ENCODE peak calls at places on chromosomes 11 and 22, in seven cellular contexts. One of them, this sample, is unnamed. For H3K27me3, the result is how much of the 10 kb centered on the place peaks cover.

GRCh38 chr11:106062592-106062949 is 14.6 kb downstream of the KBTBD3 start:
- DNase-seq in brain microvascular endothelial cell: no peak
- DNase-seq in CD4-positive, alpha-beta T cell: no peak
- DNase-seq in upper lobe of right lung: no peak
- DNase-seq in esophagus muscularis mucosa: no peak
- DNase-seq in CD8-positive, alpha-beta T cell: no peak
- DNase-seq in GM23248: no peak
- DNase-seq in this sample: no peak

GRCh38 chr11:34065505-34066203 is 14.1 kb downstream of the CAPRIN1 start:
- DNase-seq in esophagus muscularis mucosa: no peak
- DNase-seq in CD4-positive, alpha-beta T cell: no peak
- DNase-seq in upper lobe of right lung: no peak
- DNase-seq in CD8-positive, alpha-beta T cell: no peak
- DNase-seq in GM23248: peak
- DNase-seq in brain microvascular endothelial cell: no peak
- DNase-seq in this sample: no peak

GRCh38 chr11:65504671-65505433 is 6.0 kb downstream of the MALAT1 start:
- DNase-seq in esophagus muscularis mucosa: no peak
- DNase-seq in CD8-positive, alpha-beta T cell: no peak
- DNase-seq in brain microvascular endothelial cell: peak
- DNase-seq in CD4-positive, alpha-beta T cell: no peak
- DNase-seq in GM23248: peak
- DNase-seq in upper lobe of right lung: no peak
- DNase-seq in this sample: peak

GRCh38 chr11:46658259-46658658 is 40.9 kb downstream of the ATG13 start:
- DNase-seq in brain microvascular endothelial cell: peak
- DNase-seq in CD4-positive, alpha-beta T cell: no peak
- DNase-seq in esophagus muscularis mucosa: no peak
- DNase-seq in upper lobe of right lung: no peak
- DNase-seq in GM23248: peak
- DNase-seq in CD8-positive, alpha-beta T cell: no peak
- DNase-seq in this sample: no peak

GRCh38 chr11:115251126-115251525 is 253.1 kb downstream of the CADM1 start:
- DNase-seq in CD4-positive, alpha-beta T cell: no peak
- DNase-seq in brain microvascular endothelial cell: no peak
- DNase-seq in esophagus muscularis mucosa: no peak
- DNase-seq in upper lobe of right lung: no peak
- DNase-seq in CD8-positive, alpha-beta T cell: no peak
- DNase-seq in GM23248: no peak
- DNase-seq in this sample: no peak

GRCh38 chr22:48382197-48382596 is 1445.5 kb downstream of the BRD1 start:
- DNase-seq in esophagus muscularis mucosa: no peak
- DNase-seq in GM23248: no peak
- DNase-seq in CD8-positive, alpha-beta T cell: no peak
- DNase-seq in CD4-positive, alpha-beta T cell: no peak
- DNase-seq in brain microvascular endothelial cell: no peak
- DNase-seq in upper lobe of right lung: peak
- DNase-seq in this sample: no peak

GRCh38 chr11:933002-933820 is 7.5 kb downstream of the AP2A2 start:
- DNase-seq in GM23248: peak
- DNase-seq in brain microvascular endothelial cell: peak
- DNase-seq in CD4-positive, alpha-beta T cell: no peak
- DNase-seq in CD8-positive, alpha-beta T cell: no peak
- DNase-seq in esophagus muscularis mucosa: no peak
- DNase-seq in upper lobe of right lung: no peak
- DNase-seq in this sample: no peak

GRCh38 chr11:111059726-111060125 is 185.8 kb upstream of the POU2AF2 start:
- DNase-seq in CD8-positive, alpha-beta T cell: no peak
- DNase-seq in GM23248: peak
- DNase-seq in brain microvascular endothelial cell: no peak
- DNase-seq in esophagus muscularis mucosa: no peak
- DNase-seq in upper lobe of right lung: no peak
- DNase-seq in CD4-positive, alpha-beta T cell: no peak
- DNase-seq in this sample: no peak

GRCh38 chr11:63841554-63841953 is 2.6 kb downstream of the MARK2 start:
- DNase-seq in brain microvascular endothelial cell: no peak
- DNase-seq in esophagus muscularis mucosa: no peak
- DNase-seq in CD4-positive, alpha-beta T cell: no peak
- DNase-seq in upper lobe of right lung: peak
- DNase-seq in GM23248: peak
- DNase-seq in CD8-positive, alpha-beta T cell: no peak
- DNase-seq in this sample: no peak

GRCh38 chr11:111456859-111457730 is 55.1 kb downstream of the BTG4 start:
- DNase-seq in esophagus muscularis mucosa: peak
- DNase-seq in GM23248: no peak
- DNase-seq in upper lobe of right lung: no peak
- DNase-seq in CD8-positive, alpha-beta T cell: no peak
- DNase-seq in CD4-positive, alpha-beta T cell: no peak
- DNase-seq in brain microvascular endothelial cell: no peak
- DNase-seq in this sample: no peak

GRCh38 chr11:130522284-130522961 is 74.0 kb downstream of the ADAMTS15 start:
- DNase-seq in CD8-positive, alpha-beta T cell: no peak
- DNase-seq in GM23248: peak
- DNase-seq in brain microvascular endothelial cell: peak
- DNase-seq in esophagus muscularis mucosa: peak
- DNase-seq in upper lobe of right lung: peak
- DNase-seq in CD4-positive, alpha-beta T cell: no peak
- DNase-seq in this sample: no peak

GRCh38 chr11:65262381-65262680 is 569 bp downstream of the POLA2 start:
- DNase-seq in GM23248: peak
- DNase-seq in esophagus muscularis mucosa: no peak
- DNase-seq in CD8-positive, alpha-beta T cell: no peak
- DNase-seq in brain microvascular endothelial cell: no peak
- DNase-seq in upper lobe of right lung: no peak
- DNase-seq in CD4-positive, alpha-beta T cell: peak
- DNase-seq in this sample: no peak

GRCh38 chr22:46087816-46088277 is 62.5 kb upstream of the PPARA start:
- DNase-seq in CD4-positive, alpha-beta T cell: no peak
- DNase-seq in upper lobe of right lung: peak
- DNase-seq in GM23248: peak
- DNase-seq in brain microvascular endothelial cell: peak
- DNase-seq in esophagus muscularis mucosa: peak
- DNase-seq in CD8-positive, alpha-beta T cell: no peak
- DNase-seq in this sample: no peak

GRCh38 chr22:19373450-19373849 is 58.1 kb downstream of the HIRA start:
- DNase-seq in GM23248: no peak
- DNase-seq in CD4-positive, alpha-beta T cell: no peak
- DNase-seq in brain microvascular endothelial cell: no peak
- DNase-seq in esophagus muscularis mucosa: no peak
- DNase-seq in upper lobe of right lung: no peak
- DNase-seq in CD8-positive, alpha-beta T cell: no peak
- DNase-seq in this sample: no peak

GRCh38 chr11:70477607-70478006 is 79.3 kb downstream of the CTTN start:
- DNase-seq in esophagus muscularis mucosa: no peak
- DNase-seq in brain microvascular endothelial cell: no peak
- DNase-seq in CD8-positive, alpha-beta T cell: no peak
- DNase-seq in GM23248: no peak
- DNase-seq in upper lobe of right lung: no peak
- DNase-seq in CD4-positive, alpha-beta T cell: no peak
- DNase-seq in this sample: no peak

GRCh38 chr11:109612481-109612880 is 190.5 kb downstream of the C11orf87 start:
- DNase-seq in upper lobe of right lung: no peak
- DNase-seq in CD8-positive, alpha-beta T cell: no peak
- DNase-seq in CD4-positive, alpha-beta T cell: no peak
- DNase-seq in GM23248: peak
- DNase-seq in brain microvascular endothelial cell: no peak
- DNase-seq in esophagus muscularis mucosa: no peak
- DNase-seq in this sample: no peak

GRCh38 chr11:104999716-105000115 is 23.3 kb downstream of the CASP5 start:
- DNase-seq in CD4-positive, alpha-beta T cell: no peak
- DNase-seq in GM23248: no peak
- DNase-seq in esophagus muscularis mucosa: no peak
- DNase-seq in brain microvascular endothelial cell: no peak
- DNase-seq in CD8-positive, alpha-beta T cell: no peak
- DNase-seq in upper lobe of right lung: no peak
- DNase-seq in this sample: no peak

GRCh38 chr11:7252683-7253213 is 1.0 kb downstream of the SYT9 start:
- DNase-seq in esophagus muscularis mucosa: no peak
- DNase-seq in upper lobe of right lung: peak
- DNase-seq in CD4-positive, alpha-beta T cell: no peak
- DNase-seq in CD8-positive, alpha-beta T cell: no peak
- DNase-seq in brain microvascular endothelial cell: no peak
- DNase-seq in GM23248: no peak
- DNase-seq in this sample: no peak

GRCh38 chr22:24578355-24579241 is 14.3 kb downstream of the LRRC75B start:
- DNase-seq in esophagus muscularis mucosa: no peak
- DNase-seq in GM23248: peak
- DNase-seq in brain microvascular endothelial cell: no peak
- DNase-seq in CD4-positive, alpha-beta T cell: no peak
- DNase-seq in CD8-positive, alpha-beta T cell: no peak
- DNase-seq in upper lobe of right lung: no peak
- DNase-seq in this sample: no peak

GRCh38 chr22:48535868-48536690 is 1291.6 kb downstream of the BRD1 start:
- DNase-seq in esophagus muscularis mucosa: no peak
- DNase-seq in CD4-positive, alpha-beta T cell: no peak
- DNase-seq in brain microvascular endothelial cell: no peak
- DNase-seq in CD8-positive, alpha-beta T cell: no peak
- DNase-seq in upper lobe of right lung: no peak
- DNase-seq in GM23248: peak
- DNase-seq in this sample: no peak

GRCh38 chr11:106271126-106271525 is 193.7 kb downstream of the AASDHPPT start:
- DNase-seq in CD4-positive, alpha-beta T cell: no peak
- DNase-seq in brain microvascular endothelial cell: no peak
- DNase-seq in esophagus muscularis mucosa: no peak
- DNase-seq in upper lobe of right lung: no peak
- DNase-seq in CD8-positive, alpha-beta T cell: no peak
- DNase-seq in GM23248: peak
- DNase-seq in this sample: no peak

GRCh38 chr11:116506446-116506845 is 266.3 kb downstream of the BUD13 start:
- DNase-seq in upper lobe of right lung: no peak
- DNase-seq in brain microvascular endothelial cell: no peak
- DNase-seq in esophagus muscularis mucosa: no peak
- DNase-seq in GM23248: no peak
- DNase-seq in CD8-positive, alpha-beta T cell: no peak
- DNase-seq in CD4-positive, alpha-beta T cell: no peak
- DNase-seq in this sample: no peak

GRCh38 chr11:27896096-27896495 is 195.8 kb upstream of the BDNF start:
- DNase-seq in brain microvascular endothelial cell: no peak
- DNase-seq in CD8-positive, alpha-beta T cell: no peak
- DNase-seq in upper lobe of right lung: no peak
- DNase-seq in CD4-positive, alpha-beta T cell: no peak
- DNase-seq in GM23248: no peak
- DNase-seq in esophagus muscularis mucosa: no peak
- DNase-seq in this sample: no peak

GRCh38 chr11:128179049-128179448 is 408.3 kb downstream of the ETS1 start:
- DNase-seq in brain microvascular endothelial cell: no peak
- DNase-seq in GM23248: no peak
- DNase-seq in CD8-positive, alpha-beta T cell: no peak
- DNase-seq in upper lobe of right lung: no peak
- DNase-seq in CD4-positive, alpha-beta T cell: no peak
- DNase-seq in esophagus muscularis mucosa: no peak
- DNase-seq in this sample: no peak

GRCh38 chr11:69437001-69437875 is 44.2 kb upstream of the LINC01488 start:
- DNase-seq in esophagus muscularis mucosa: no peak
- DNase-seq in GM23248: no peak
- DNase-seq in CD4-positive, alpha-beta T cell: no peak
- DNase-seq in brain microvascular endothelial cell: no peak
- DNase-seq in upper lobe of right lung: peak
- DNase-seq in CD8-positive, alpha-beta T cell: no peak
- DNase-seq in this sample: no peak

GRCh38 chr11:73565804-73566203 is 32.1 kb downstream of the FAM168A start:
- DNase-seq in CD4-positive, alpha-beta T cell: no peak
- DNase-seq in esophagus muscularis mucosa: no peak
- DNase-seq in CD8-positive, alpha-beta T cell: no peak
- DNase-seq in GM23248: no peak
- DNase-seq in upper lobe of right lung: no peak
- DNase-seq in brain microvascular endothelial cell: no peak
- DNase-seq in this sample: no peak

GRCh38 chr11:73566977-73567755 is 30.7 kb downstream of the FAM168A start:
- DNase-seq in CD4-positive, alpha-beta T cell: no peak
- DNase-seq in esophagus muscularis mucosa: no peak
- DNase-seq in CD8-positive, alpha-beta T cell: no peak
- DNase-seq in upper lobe of right lung: no peak
- DNase-seq in GM23248: no peak
- DNase-seq in brain microvascular endothelial cell: peak
- DNase-seq in this sample: no peak

GRCh38 chr11:73564903-73565302 is 33.0 kb downstream of the FAM168A start:
- DNase-seq in esophagus muscularis mucosa: no peak
- DNase-seq in GM23248: no peak
- DNase-seq in CD8-positive, alpha-beta T cell: no peak
- DNase-seq in brain microvascular endothelial cell: no peak
- DNase-seq in upper lobe of right lung: no peak
- DNase-seq in CD4-positive, alpha-beta T cell: no peak
- DNase-seq in this sample: no peak

GRCh38 chr11:73566422-73566821 is 31.5 kb downstream of the FAM168A start:
- DNase-seq in CD8-positive, alpha-beta T cell: no peak
- DNase-seq in CD4-positive, alpha-beta T cell: no peak
- DNase-seq in esophagus muscularis mucosa: no peak
- DNase-seq in brain microvascular endothelial cell: peak
- DNase-seq in GM23248: peak
- DNase-seq in upper lobe of right lung: no peak
- DNase-seq in this sample: no peak

GRCh38 chr11:73563539-73564200 is 34.2 kb downstream of the FAM168A start:
- DNase-seq in CD4-positive, alpha-beta T cell: no peak
- DNase-seq in CD8-positive, alpha-beta T cell: no peak
- DNase-seq in GM23248: no peak
- DNase-seq in esophagus muscularis mucosa: no peak
- DNase-seq in upper lobe of right lung: no peak
- DNase-seq in brain microvascular endothelial cell: no peak
- DNase-seq in this sample: no peak
- H3K27me3 ChIP-seq in CD4-positive, alpha-beta T cell: under half
- H3K27me3 ChIP-seq in CD8-positive, alpha-beta T cell: under half
- H3K27me3 ChIP-seq in GM23248: under half
- H3K27me3 ChIP-seq in esophagus muscularis mucosa: under half
- H3K27me3 ChIP-seq in upper lobe of right lung: under half
- H3K27me3 ChIP-seq in brain microvascular endothelial cell: under half
- H3K27me3 ChIP-seq in this sample: under half

GRCh38 chr11:48154162-48154561 is 62.4 kb upstream of the OR4B1 start:
- DNase-seq in esophagus muscularis mucosa: no peak
- DNase-seq in upper lobe of right lung: no peak
- DNase-seq in brain microvascular endothelial cell: peak
- DNase-seq in GM23248: peak
- DNase-seq in CD8-positive, alpha-beta T cell: no peak
- DNase-seq in CD4-positive, alpha-beta T cell: no peak
- DNase-seq in this sample: no peak
- H3K27ac ChIP-seq in esophagus muscularis mucosa: no peak
- H3K27ac ChIP-seq in upper lobe of right lung: no peak
- H3K27ac ChIP-seq in brain microvascular endothelial cell: peak
- H3K27ac ChIP-seq in GM23248: peak
- H3K27ac ChIP-seq in CD8-positive, alpha-beta T cell: no peak
- H3K27ac ChIP-seq in CD4-positive, alpha-beta T cell: no peak
- H3K27ac ChIP-seq in this sample: no peak

GRCh38 chr22:36736701-36737320 is 33.3 kb upstream of the CACNG2 start:
- DNase-seq in GM23248: no peak
- DNase-seq in esophagus muscularis mucosa: no peak
- DNase-seq in CD8-positive, alpha-beta T cell: no peak
- DNase-seq in brain microvascular endothelial cell: no peak
- DNase-seq in CD4-positive, alpha-beta T cell: no peak
- DNase-seq in upper lobe of right lung: peak
- DNase-seq in this sample: no peak
- H3K27me3 ChIP-seq in GM23248: under half
- H3K27me3 ChIP-seq in esophagus muscularis mucosa: under half
- H3K27me3 ChIP-seq in CD8-positive, alpha-beta T cell: under half
- H3K27me3 ChIP-seq in brain microvascular endothelial cell: under half
- H3K27me3 ChIP-seq in CD4-positive, alpha-beta T cell: under half
- H3K27me3 ChIP-seq in upper lobe of right lung: under half
- H3K27me3 ChIP-seq in this sample: under half

DNA sequence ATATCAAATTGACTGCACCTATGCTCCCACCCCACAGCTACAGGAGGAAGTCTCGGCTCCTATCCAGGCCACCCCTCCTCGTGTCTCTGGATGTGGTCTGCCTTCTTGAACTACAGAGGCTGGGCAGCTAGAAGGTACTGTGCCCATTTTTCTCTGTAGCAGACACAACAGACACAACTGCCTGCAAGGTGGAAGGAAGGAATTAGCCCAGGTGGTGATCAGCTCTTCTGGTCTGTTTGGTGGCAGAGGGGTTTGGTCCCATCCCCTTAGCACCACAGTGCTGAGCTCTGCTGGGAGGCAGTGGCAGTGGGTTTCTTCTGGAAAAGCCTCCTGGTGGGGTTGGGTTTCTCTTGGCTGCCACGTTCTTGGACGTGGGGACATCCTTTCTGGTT is 132.5 kb downstream of the MPPED1 start:
- DNase-seq in esophagus muscularis mucosa: no peak
- DNase-seq in CD4-positive, alpha-beta T cell: no peak
- DNase-seq in upper lobe of right lung: no peak
- DNase-seq in GM23248: no peak
- DNase-seq in CD8-positive, alpha-beta T cell: no peak
- DNase-seq in brain microvascular endothelial cell: no peak
- DNase-seq in this sample: no peak
- H3K27ac ChIP-seq in esophagus muscularis mucosa: no peak
- H3K27ac ChIP-seq in CD4-positive, alpha-beta T cell: no peak
- H3K27ac ChIP-seq in upper lobe of right lung: no peak
- H3K27ac ChIP-seq in GM23248: no peak
- H3K27ac ChIP-seq in CD8-positive, alpha-beta T cell: no peak
- H3K27ac ChIP-seq in brain microvascular endothelial cell: no peak
- H3K27ac ChIP-seq in this sample: no peak

This sample was measured in CD4-positive, CD25-positive, alpha-beta regulatory T cell.